ENCODE peak calls at places on chromosome 22, in seven cellular contexts. K is left ventricle myocardium inferior; T is activated T-cell treated with anti-CD3 and anti-CD28 coated beads for 4 hours; Z is astrocyte of the cerebellum; X is IMR-90; J is fibroblast of the conjunctiva; S is stimulated activated CD4-positive, alpha-beta T cell treated with anti-CD3 and anti-CD28 coated beads, Interleukin-2, amount 100 ng/mL, for 48 hours. G is an unnamed sample.

GRCh38 chr22:11605468-11605981 is 3922.5 kb upstream of the OR11H1 start:
- DNase-seq in K (no peak), T (no peak), Z (no peak), X (no peak), J (no peak), S (no peak), G (no peak)

GRCh38 chr22:23068096-23068831 is 2.1 kb upstream of the GNAZ start:
- DNase-seq in K (no peak), T (no peak), Z (no peak), X (no peak), J (no peak), S (no peak), G (no peak)

GRCh38 chr22:45511847-45512261 is 9.2 kb downstream of the FBLN1 start:
- DNase-seq in K (peak; percentile 80), T (no peak), Z (peak; percentile 80), X (peak; percentile 93), J (peak; percentile 92), S (no peak), G (peak; percentile 81)

GRCh38 chr22:47332246-47332980 is 570.0 kb downstream of the TBC1D22A start:
- DNase-seq in K (no peak), T (no peak), Z (no peak), X (no peak), J (no peak), S (no peak), G (no peak)

GRCh38 chr22:46010177-46010867 is 33.4 kb upstream of the WNT7B start:
- DNase-seq in K (peak; percentile 11), T (no peak), Z (no peak), X (peak; percentile 55), J (no peak), S (no peak), G (peak; percentile 61)

GRCh38 chr22:32396746-32397145 is 15.3 kb downstream of the RTCB start:
- DNase-seq in K (no peak), T (no peak), Z (no peak), X (no peak), J (peak; percentile 24), S (no peak), G (no peak)

GRCh38 chr22:20783844-20784723 is 10.2 kb downstream of the SERPIND1 start:
- DNase-seq in K (no peak), T (peak; percentile 22), Z (peak; percentile 51), X (peak; percentile 74), J (peak; percentile 42), S (peak; percentile 41), G (peak; percentile 31)

GRCh38 chr22:17387356-17387755 is 18.1 kb downstream of the CECR2 start:
- DNase-seq in K (no peak), T (no peak), Z (no peak), X (no peak), J (no peak), S (no peak), G (no peak)

GRCh38 chr22:18056802-18057474 is 20.9 kb upstream of the PEX26 start:
- DNase-seq in K (no peak), T (no peak), Z (no peak), X (no peak), J (no peak), S (no peak), G (no peak)

GRCh38 chr22:28911777-28912669 is 28.7 kb downstream of the ZNRF3 start:
- DNase-seq in K (no peak), T (no peak), Z (peak; percentile 37), X (peak; percentile 65), J (no peak), S (no peak), G (no peak)

GRCh38 chr22:39173787-39174497 is 21.5 kb upstream of the CBX7 start:
- DNase-seq in K (no peak), T (no peak), Z (no peak), X (no peak), J (no peak), S (no peak), G (no peak)

GRCh38 chr22:22235564-22235963 is 9.0 kb upstream of the VPREB1 start:
- DNase-seq in K (no peak), T (peak; percentile 49), Z (no peak), X (no peak), J (no peak), S (peak; percentile 65), G (no peak)

GRCh38 chr22:38953577-38954413 is 3.6 kb upstream of the APOBEC3A start:
- DNase-seq in K (no peak), T (peak; percentile 17), Z (no peak), X (no peak), J (no peak), S (peak; percentile 67), G (no peak)

GRCh38 chr22:43625242-43625641 is 186.9 kb downstream of the EFCAB6 start:
- DNase-seq in K (no peak), T (no peak), Z (peak; percentile 9), X (no peak), J (no peak), S (no peak), G (no peak)

GRCh38 chr22:35330258-35330861 is 30.7 kb downstream of the TOM1 start:
- DNase-seq in K (peak; percentile 90), T (no peak), Z (peak; percentile 20), X (peak; percentile 86), J (peak; percentile 44), S (peak; percentile 47), G (no peak)

GRCh38 chr22:27752771-27753170 is 48.8 kb downstream of the MN1 start:
- DNase-seq in K (peak; percentile 77), T (no peak), Z (no peak), X (no peak), J (peak; percentile 33), S (no peak), G (no peak)

GRCh38 chr22:18970948-18971315 is 34.8 kb upstream of the PRODH start:
- DNase-seq in K (no peak), T (no peak), Z (no peak), X (no peak), J (no peak), S (no peak), G (no peak)

GRCh38 chr22:27443315-27443714 is 358.2 kb downstream of the MN1 start:
- DNase-seq in K (peak; percentile 35), T (no peak), Z (no peak), X (no peak), J (no peak), S (no peak), G (no peak)

GRCh38 chr22:42717197-42717967 is 3.3 kb downstream of the A4GALT start:
- DNase-seq in K (no peak), T (no peak), Z (no peak), X (no peak), J (no peak), S (no peak), G (no peak)

GRCh38 chr22:17872491-17872890 is 98.2 kb upstream of the BID start:
- DNase-seq in K (no peak), T (no peak), Z (no peak), X (peak; percentile 11), J (no peak), S (no peak), G (peak; percentile 41)

GRCh38 chr22:27318516-27318915 is 483.0 kb downstream of the MN1 start:
- DNase-seq in K (peak; percentile 30), T (no peak), Z (peak; percentile 55), X (peak; percentile 44), J (peak; percentile 60), S (no peak), G (peak; percentile 49)

GRCh38 chr22:42719656-42720262 is 911 bp downstream of the A4GALT start:
- DNase-seq in K (no peak), T (no peak), Z (no peak), X (no peak), J (no peak), S (no peak), G (no peak)

GRCh38 chr22:41481131-41481830 is 12.4 kb downstream of the ACO2 start:
- DNase-seq in K (peak; percentile 24), T (no peak), Z (no peak), X (peak; percentile 54), J (no peak), S (no peak), G (no peak)

GRCh38 chr22:45441158-45441557 is 27.7 kb downstream of the RIBC2 start:
- DNase-seq in K (peak; percentile 53), T (no peak), Z (peak; percentile 34), X (peak; percentile 68), J (peak; percentile 63), S (peak; percentile 7), G (peak; percentile 23)

GRCh38 chr22:24952837-24953293 is 349 bp downstream of the KIAA1671 start:
- DNase-seq in K (peak; percentile 41), T (no peak), Z (no peak), X (peak; percentile 7), J (no peak), S (no peak), G (no peak)

GRCh38 chr22:38964989-38965388 is 7.6 kb downstream of the APOBEC3A start:
- DNase-seq in K (no peak), T (no peak), Z (no peak), X (no peak), J (no peak), S (no peak), G (no peak)